ENCODE peak calls at places on chromosome 14, in five cellular contexts. T is DMS 273 treated with DMSO at 0.1 percent for 48 hours; D is Daoy; N is activated CD8-positive, alpha-beta T cell treated with anti-CD3 and anti-CD28 coated beads, Interleukin-2, amount 10 ng/mL, durations not matched to agents 7 days and 5 days; E is hippocampal formation. V is an unnamed sample.

GRCh38 chr14:22520235-22520634 is 68.8 kb downstream of the DAD1 start:
- DNase-seq in T (peak), D (peak), N (no peak), E (no peak), V (peak)

GRCh38 chr14:98858158-98858557 is 413.8 kb downstream of the BCL11B start:
- DNase-seq in T (no peak), D (no peak), N (no peak), E (no peak), V (no peak)

GRCh38 chr14:76997257-76997970 is 31.1 kb downstream of the IRF2BPL start:
- DNase-seq in T (no peak), D (peak), N (no peak), E (no peak), V (peak)

GRCh38 chr14:78253986-78254385 is 83.8 kb downstream of the NRXN3 start:
- DNase-seq in T (no peak), D (peak), N (no peak), E (no peak), V (no peak)

GRCh38 chr14:71931492-71932228 is 569 bp upstream of the RGS6 start:
- DNase-seq in T (no peak), D (peak), N (peak), E (no peak), V (peak)

GRCh38 chr14:105378873-105379685 is 19.3 kb upstream of the TEX22 start:
- DNase-seq in T (no peak), D (no peak), N (no peak), E (no peak), V (no peak)

GRCh38 chr14:93994919-93995682 is 2.0 kb upstream of the CCDC197 start:
- DNase-seq in T (no peak), D (peak), N (peak), E (peak), V (no peak)

GRCh38 chr14:20118795-20119194 is 8.3 kb downstream of the OR4K17 start:
- DNase-seq in T (no peak), D (no peak), N (no peak), E (no peak), V (no peak)

GRCh38 chr14:27506272-27506671 is 908.4 kb upstream of the NOVA1 start:
- DNase-seq in T (no peak), D (no peak), N (no peak), E (no peak), V (no peak)

GRCh38 chr14:87049886-87050820 is 942.8 kb downstream of the GALC start:
- DNase-seq in T (peak), D (peak), N (no peak), E (no peak), V (peak)

GRCh38 chr14:73712071-73712506 is 2.1 kb downstream of the PNMA1 start:
- DNase-seq in T (no peak), D (no peak), N (no peak), E (no peak), V (no peak)

GRCh38 chr14:59463773-59464650 is 1.2 kb downstream of the GPR135 start:
- DNase-seq in T (no peak), D (no peak), N (peak), E (no peak), V (no peak)

GRCh38 chr14:75978249-75978731 is 3.5 kb downstream of the TGFB3 start:
- DNase-seq in T (peak), D (no peak), N (peak), E (no peak), V (peak)

GRCh38 chr14:97707603-97708002 is 910.4 kb downstream of the VRK1 start:
- DNase-seq in T (no peak), D (no peak), N (peak), E (no peak), V (peak)